ENCODE peak calls at places on chromosomes 7 and 10, in five cellular contexts. T, F, V, H and K are unnamed samples. For H3K4me1, the result is how much of the 10 kb centered on the place peaks cover.

GRCh38 chr7:129831424-129832058 is 121.2 kb downstream of the UBE2H start:
- DNase-seq in T (no peak), F (peak), V (peak), H (no peak), K (peak)

GRCh38 chr10:8520382-8520781 is 465.9 kb downstream of the GATA3 start:
- DNase-seq in T (no peak), F (no peak), V (no peak), H (no peak), K (no peak)

GRCh38 chr7:116805100-116805544 is 57.3 kb upstream of the CAPZA2 start:
- DNase-seq in T (no peak), F (peak), V (peak), H (no peak), K (peak)

GRCh38 chr7:158655931-158656441 is 48.6 kb downstream of the NCAPG2 start:
- DNase-seq in T (no peak), F (no peak), V (no peak), H (no peak), K (no peak)

GRCh38 chr7:50782376-50783208 is at the start of gene GRB10:
- DNase-seq in T (peak), F (no peak), V (no peak), H (no peak), K (peak)

GRCh38 chr7:40572810-40573470 is 438.1 kb downstream of the SUGCT start:
- DNase-seq in T (no peak), F (no peak), V (no peak), H (no peak), K (no peak)

GRCh38 chr10:119199231-119199992 is 8.0 kb upstream of the GRK5 start:
- DNase-seq in T (peak), F (peak), V (peak), H (no peak), K (peak)

GRCh38 chr10:91684841-91685240 is 52.0 kb upstream of the PPP1R3C start:
- DNase-seq in T (no peak), F (no peak), V (no peak), H (no peak), K (no peak)

GRCh38 chr7:43590862-43591550 is 8.1 kb downstream of the STK17A start:
- DNase-seq in T (no peak), F (no peak), V (no peak), H (no peak), K (no peak)

GRCh38 chr10:30435068-30435422 is 1.1 kb downstream of the MAP3K8 start:
- DNase-seq in T (no peak), F (peak), V (no peak), H (no peak), K (no peak)

GRCh38 chr10:72810976-72811375 is 82.6 kb upstream of the OIT3 start:
- DNase-seq in T (no peak), F (no peak), V (no peak), H (no peak), K (no peak)

GRCh38 chr7:100485514-100485913 is 1.8 kb downstream of the NYAP1 start:
- DNase-seq in T (peak), F (no peak), V (no peak), H (no peak), K (no peak)

GRCh38 chr10:110056822-110057221 is 49.0 kb downstream of the ADD3 start:
- DNase-seq in T (no peak), F (no peak), V (no peak), H (no peak), K (no peak)

GRCh38 chr10:11898372-11899066 is 75.4 kb downstream of the PROSER2 start:
- DNase-seq in T (peak), F (peak), V (peak), H (no peak), K (no peak)

GRCh38 chr10:80176526-80176925 is 28.8 kb downstream of the ANXA11 start:
- DNase-seq in T (no peak), F (no peak), V (no peak), H (no peak), K (no peak)

GRCh38 chr10:7157091-7157490 is 253.7 kb downstream of the SFMBT2 start:
- DNase-seq in T (no peak), F (no peak), V (no peak), H (no peak), K (no peak)

GRCh38 chr7:129427646-129428045 is 6.6 kb upstream of the STRIP2 start:
- DNase-seq in T (no peak), F (no peak), V (no peak), H (no peak), K (no peak)

DNA sequence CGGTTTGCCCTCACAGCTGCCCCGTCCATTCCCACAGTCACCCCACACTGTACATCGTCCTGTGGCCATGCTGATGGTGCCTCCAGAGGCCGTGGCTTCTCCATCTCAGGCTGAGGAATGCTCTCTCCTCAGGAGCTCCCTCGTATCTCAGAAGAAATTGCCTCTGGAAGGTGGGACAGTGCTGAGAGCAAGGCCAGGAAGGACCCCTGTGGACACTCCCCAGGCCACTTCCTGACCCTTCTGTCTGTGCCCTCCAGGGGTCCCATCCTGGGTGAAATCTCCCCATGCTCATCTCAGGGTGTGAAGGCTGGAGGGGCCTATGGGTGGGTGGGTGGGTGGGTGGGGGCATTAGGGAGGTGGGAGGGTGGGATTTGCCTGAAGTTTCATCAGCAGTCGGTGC is 454.3 kb downstream of the PLXNA4 start:
- DNase-seq in T (no peak), F (no peak), V (no peak), H (no peak), K (no peak)
- H3K4me1 ChIP-seq in T (under half), F (under half), V (under half), H (under half), K (under half)

DNA sequence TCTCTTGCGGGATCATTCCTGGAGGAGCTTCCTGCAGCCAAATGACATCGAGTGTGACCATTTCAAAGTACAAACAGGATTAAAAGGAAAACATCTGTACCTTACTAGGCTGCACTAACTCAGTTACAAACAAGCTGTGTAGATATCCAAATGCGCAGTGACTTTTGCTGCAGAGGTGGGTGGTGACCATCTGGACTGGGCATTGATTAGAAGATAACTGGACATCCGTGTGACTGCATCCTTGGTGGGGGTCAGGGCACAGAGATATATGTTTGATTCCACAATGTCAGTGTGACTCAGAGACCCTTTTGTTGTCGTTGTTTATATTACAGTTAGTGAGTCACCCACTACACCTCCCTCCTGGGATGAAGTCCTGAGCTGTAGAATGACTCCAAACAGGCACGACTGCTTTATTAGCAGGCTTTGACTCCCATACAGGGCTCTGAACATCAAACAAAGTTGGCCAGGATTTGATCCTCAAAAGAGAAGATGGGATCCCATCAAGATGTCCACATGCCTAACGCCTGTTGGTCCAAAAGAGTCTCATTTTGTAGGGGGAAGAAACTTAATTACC is 56.7 kb upstream of the SDK1 start:
- DNase-seq in T (no peak), F (peak), V (peak), H (no peak), K (peak)
- H3K27ac ChIP-seq in T (no peak), F (no peak), V (no peak), H (no peak), K (no peak)

GRCh38 chr10:131162866-131163265 is 148.7 kb downstream of the TCERG1L start:
- DNase-seq in T (no peak), F (no peak), V (no peak), H (no peak), K (no peak)
- TF ChIP-seq JUN in T (no peak), F (no peak), V (no peak), H (no peak), K (no peak)

GRCh38 chr10:24884793-24885192 is 67.6 kb downstream of the PRTFDC1 start:
- DNase-seq in T (no peak), F (no peak), V (no peak), H (no peak), K (no peak)

GRCh38 chr10:24885551-24885950 is 66.9 kb downstream of the PRTFDC1 start:
- DNase-seq in T (no peak), F (no peak), V (no peak), H (no peak), K (no peak)

GRCh38 chr10:24884316-24884715 is 68.1 kb downstream of the PRTFDC1 start:
- DNase-seq in T (no peak), F (no peak), V (no peak), H (no peak), K (no peak)

GRCh38 chr10:24886281-24886680 is 66.1 kb downstream of the PRTFDC1 start:
- DNase-seq in T (no peak), F (no peak), V (no peak), H (no peak), K (no peak)

DNA sequence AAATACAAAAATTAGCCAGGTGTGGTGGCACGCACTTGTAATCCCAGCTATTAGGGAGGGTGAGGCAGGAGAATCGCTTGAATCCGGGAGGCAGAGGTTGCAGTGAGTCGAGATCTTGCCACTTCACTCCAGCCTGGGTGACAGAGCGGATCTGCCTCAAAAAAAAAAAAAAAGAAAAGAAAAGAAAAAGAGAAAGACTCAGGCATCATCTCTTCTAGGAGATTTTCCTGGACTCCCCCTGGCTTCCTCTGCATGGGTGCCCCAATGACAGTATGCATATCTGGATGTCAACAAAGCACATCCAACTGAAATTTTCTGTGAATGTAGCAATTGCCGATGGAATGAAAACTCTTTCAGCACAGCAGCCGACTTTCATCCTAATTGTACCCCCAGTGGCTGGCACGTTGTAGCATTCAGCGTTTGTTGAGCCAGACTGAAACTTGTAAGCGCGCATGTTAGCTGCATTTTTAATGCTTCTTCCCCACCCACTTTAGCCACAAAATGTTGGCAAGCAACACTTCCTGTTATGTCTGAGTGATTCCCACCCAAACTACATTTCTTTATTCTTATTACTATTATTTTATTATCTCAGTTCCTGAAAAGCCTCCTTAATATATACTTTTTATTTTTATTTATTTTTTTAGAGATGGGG is 70.2 kb downstream of the PRTFDC1 start:
- DNase-seq in T (no peak), F (no peak), V (no peak), H (no peak), K (peak)
- H3K4me1 ChIP-seq in T (under half), F (under half), V (under half), H (under half), K (under half)

GRCh38 chr10:122639801-122640200 is 59.8 kb downstream of the C10orf120 start:
- DNase-seq in T (no peak), F (no peak), V (no peak), H (no peak), K (no peak)
- H3K27ac ChIP-seq in T (no peak), F (no peak), V (no peak), H (no peak), K (no peak)